ENCODE peak calls at places on chromosomes 12 and 14, in eight cellular contexts. T, F, M, I, U, B, K and C are unnamed samples.
A peak's percentile ranks its signal among the peaks of the same experiment; 100 is the strongest.

GRCh38 chr12:49415426-49416040 is 48.3 kb downstream of the SPATS2 start:
- DNase-seq in F (no peak), K (no peak), I (no peak), U (no peak), B (no peak), T (no peak), M (no peak), C (no peak)

GRCh38 chr12:74021937-74022336 is 515.7 kb upstream of the ATXN7L3B start:
- DNase-seq in K (peak; percentile 43), T (peak; percentile 20), F (no peak), U (peak; percentile 26), B (no peak), I (peak; percentile 19), M (no peak), C (no peak)

GRCh38 chr12:125573293-125573692 is 508.1 kb downstream of the AACS start:
- DNase-seq in F (no peak), T (no peak), I (no peak), K (no peak), M (no peak), U (no peak), B (no peak), C (no peak)

GRCh38 chr12:70609739-70610491 is 27.3 kb downstream of the PTPRB start:
- DNase-seq in T (peak; percentile 58), K (peak; percentile 34), U (peak; percentile 36), M (no peak), B (no peak), F (no peak), I (no peak), C (peak; percentile 29)

GRCh38 chr14:31880935-31881334 is 196.2 kb upstream of the ARHGAP5 start:
- DNase-seq in F (peak; percentile 43), K (no peak), I (peak; percentile 95), T (no peak), B (no peak), U (peak; percentile 46), M (no peak), C (no peak)

GRCh38 chr12:110705309-110705708 is 16.4 kb upstream of the HVCN1 start:
- DNase-seq in K (no peak), T (no peak), U (no peak), M (no peak), B (no peak), I (no peak), F (no peak), C (no peak)

GRCh38 chr14:65137648-65138317 is 35.5 kb upstream of the MAX start:
- DNase-seq in M (no peak), I (peak; percentile 70), T (no peak), F (no peak), K (no peak), U (peak; percentile 34), B (no peak), C (no peak)

GRCh38 chr12:76878045-76878898 is 547 bp downstream of the CSRP2 start:
- DNase-seq in T (peak; percentile 19), M (no peak), U (peak; percentile 54), F (no peak), K (peak; percentile 48), B (no peak), I (no peak), C (no peak)

GRCh38 chr12:52774629-52775250 is 2.4 kb downstream of the KRT76 start:
- DNase-seq in I (no peak), T (no peak), U (no peak), B (no peak), M (no peak), K (no peak), F (no peak), C (no peak)

GRCh38 chr12:40215977-40216376 is 8.8 kb upstream of the LRRK2 start:
- DNase-seq in M (no peak), U (peak; percentile 38), K (no peak), T (no peak), B (no peak), F (no peak), I (no peak), C (no peak)

GRCh38 chr14:105147701-105148603 is 20.6 kb downstream of the JAG2 start:
- DNase-seq in F (no peak), B (no peak), I (no peak), T (peak; percentile 14), K (no peak), M (no peak), U (no peak), C (no peak)

GRCh38 chr14:60184597-60185555 is 19.7 kb upstream of the DHRS7 start:
- DNase-seq in I (no peak), B (no peak), U (no peak), K (no peak), M (no peak), F (no peak), T (no peak), C (no peak)

GRCh38 chr12:88299567-88300101 is 157.5 kb downstream of the TMTC3 start:
- DNase-seq in M (no peak), K (no peak), T (no peak), F (peak; percentile 90), U (peak; percentile 64), B (no peak), I (peak; percentile 99), C (no peak)

DNA sequence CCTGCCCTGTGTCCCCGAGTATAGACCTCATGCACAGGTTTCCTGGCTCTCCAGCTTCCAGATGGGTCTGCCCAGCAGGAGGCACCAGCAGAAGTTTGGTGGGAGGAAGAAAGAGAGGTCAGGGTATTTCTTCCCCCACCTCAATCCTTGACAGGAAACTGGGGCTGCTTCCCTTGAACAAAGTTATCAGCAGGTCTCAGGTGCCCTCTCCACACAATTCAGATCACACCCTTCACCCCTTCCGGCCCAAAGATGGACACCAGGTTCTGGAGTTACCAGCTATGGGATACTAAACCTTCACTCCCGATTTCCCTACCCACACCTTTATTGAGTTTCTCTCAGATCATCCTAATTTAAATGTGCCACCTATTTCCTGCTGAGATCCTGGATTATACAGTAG is 1.2 kb downstream of the SART3 start:
- DNase-seq in K (no peak), M (no peak), I (no peak), U (no peak), T (no peak), F (no peak), B (no peak), C (no peak)
- TF ChIP-seq CTCF in K (no peak), M (no peak), I (no peak), U (no peak), T (no peak), F (no peak), B (no peak), C (no peak)

GRCh38 chr14:56798447-56799326 is 11.6 kb downstream of the OTX2 start:
- DNase-seq in B (no peak), T (no peak), U (no peak), F (no peak), K (no peak), I (no peak), M (no peak), C (no peak)

GRCh38 chr14:56797569-56798446 is 12.5 kb downstream of the OTX2 start:
- DNase-seq in K (no peak), M (no peak), B (no peak), T (no peak), I (no peak), U (no peak), F (no peak), C (no peak)

GRCh38 chr14:56801920-56802319 is 8.4 kb downstream of the OTX2 start:
- DNase-seq in I (no peak), T (no peak), K (no peak), B (no peak), F (no peak), U (no peak), M (no peak), C (no peak)

GRCh38 chr14:56797003-56797568 is 13.2 kb downstream of the OTX2 start:
- DNase-seq in T (no peak), M (no peak), B (no peak), K (no peak), I (no peak), F (no peak), U (no peak), C (no peak)

GRCh38 chr14:56799327-56799645 is 11.0 kb downstream of the OTX2 start:
- DNase-seq in B (no peak), I (no peak), F (no peak), U (no peak), K (no peak), T (no peak), M (no peak), C (no peak)
- TF ChIP-seq CTCF in B (no peak), I (no peak), F (no peak), U (no peak), K (no peak), T (no peak), M (no peak), C (no peak)

GRCh38 chr14:98958048-98959031 is 313.7 kb downstream of the BCL11B start:
- DNase-seq in M (no peak), F (no peak), T (no peak), I (no peak), B (no peak), U (no peak), K (no peak), C (no peak)
- TF ChIP-seq CTCF in M (no peak), F (no peak), T (no peak), I (no peak), B (no peak), U (no peak), K (no peak), C (no peak)

GRCh38 chr14:103186894-103187586 is 63.8 kb downstream of the TNFAIP2 start:
- DNase-seq in B (no peak), M (no peak), T (no peak), U (no peak), I (no peak), K (peak; percentile 33), F (no peak), C (no peak)

GRCh38 chr14:103184046-103184445 is 60.8 kb downstream of the TNFAIP2 start:
- DNase-seq in U (no peak), I (no peak), K (no peak), M (no peak), F (no peak), T (no peak), B (no peak), C (no peak)

GRCh38 chr14:103187911-103188310 is 64.7 kb downstream of the TNFAIP2 start:
- DNase-seq in T (no peak), I (no peak), M (no peak), U (no peak), F (no peak), B (no peak), K (no peak), C (no peak)

GRCh38 chr14:103186241-103186835 is 63.1 kb downstream of the TNFAIP2 start:
- DNase-seq in U (no peak), F (no peak), M (no peak), T (no peak), B (no peak), K (no peak), I (no peak), C (no peak)

DNA sequence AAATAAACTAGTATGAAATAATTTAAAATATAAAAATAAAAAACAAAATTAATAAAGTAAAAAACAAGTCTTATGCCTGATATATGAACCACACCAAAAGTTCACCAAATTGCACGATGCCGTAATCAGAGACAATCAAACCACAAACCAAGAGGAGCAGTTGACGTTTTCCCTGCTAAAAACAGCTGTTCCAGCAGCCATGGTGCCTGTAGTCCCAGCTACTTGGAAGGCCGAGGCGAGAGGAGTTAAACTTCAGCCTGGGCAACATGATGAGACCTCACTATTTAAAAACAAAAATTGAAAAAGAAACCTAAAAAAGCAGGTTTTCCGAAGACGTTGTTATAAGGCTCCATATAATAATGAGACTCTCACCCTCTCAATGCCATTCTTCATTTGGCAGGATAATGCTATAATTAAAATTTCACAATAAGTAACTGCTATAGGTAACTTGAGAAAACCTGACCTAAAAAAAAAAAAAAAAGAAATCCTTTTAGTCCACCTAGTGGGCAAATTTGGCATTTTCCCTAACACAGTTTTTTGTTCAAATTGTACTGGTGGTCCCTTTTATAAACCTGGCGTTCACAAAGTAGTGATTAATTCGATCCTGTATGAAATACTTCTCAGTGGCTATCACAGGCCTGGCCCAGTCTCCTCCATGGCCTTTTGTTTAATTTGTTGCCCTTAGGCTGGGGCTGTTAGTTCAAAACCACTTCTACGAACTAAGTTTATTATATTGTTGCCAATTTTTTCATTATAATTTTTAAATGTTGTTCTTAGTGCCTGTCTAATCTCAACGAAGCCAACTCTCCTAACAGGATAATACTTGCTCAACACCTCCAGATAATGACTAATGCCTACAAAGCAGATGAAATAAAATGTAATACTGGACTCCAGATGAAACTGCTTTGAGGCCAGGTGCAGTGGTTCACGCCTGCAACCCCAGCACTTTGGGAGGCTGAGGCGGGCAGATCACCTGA is 62.1 kb downstream of the TNFAIP2 start:
- DNase-seq in T (no peak), K (no peak), M (no peak), I (peak; percentile 18), B (no peak), U (peak; percentile 70), F (no peak), C (no peak)
- TF ChIP-seq CTCF in T (peak; percentile 61), K (peak; percentile 77), M (peak; percentile 70), I (peak; percentile 81), B (peak; percentile 61), U (peak; percentile 79), F (peak; percentile 52), C (peak; percentile 66)